ENCODE peak calls at places on chromosomes 6 and 20, in eight cellular contexts. M is amygdala; Q is HuH-7; Y is non-pigmented ciliary epithelial cell; N is dorsolateral prefrontal cortex; A is stimulated activated CD4-positive, alpha-beta T cell treated with anti-CD3 and anti-CD28 coated beads, Interleukin-1b, Interleukin-23, amount 100 ng/mL, for 24 hours; R is fibroblast of lung; P is effector CD4-positive, alpha-beta T cell. H is an unnamed sample.

GRCh38 chr20:47727170-47727880 is 58.0 kb downstream of the SULF2 start:
- DNase-seq in M (peak), Q (no peak), Y (no peak), N (peak), A (no peak), R (no peak), P (peak), H (no peak)

GRCh38 chr20:51447097-51447764 is 95.3 kb downstream of the NFATC2 start:
- DNase-seq in M (no peak), Q (no peak), Y (peak), N (peak), A (no peak), R (peak), P (no peak), H (peak)

GRCh38 chr20:41029150-41029872 is 689 bp downstream of the TOP1 start:
- DNase-seq in M (peak), Q (no peak), Y (no peak), N (no peak), A (no peak), R (no peak), P (peak), H (no peak)

GRCh38 chr6:75934643-75935472 is 137.6 kb downstream of the IMPG1 start:
- DNase-seq in M (peak), Q (peak), Y (peak), N (peak), A (peak), R (peak), P (no peak), H (peak)

GRCh38 chr20:47400685-47401084 is 44.2 kb upstream of the ZMYND8 start:
- DNase-seq in M (no peak), Q (no peak), Y (no peak), N (no peak), A (no peak), R (no peak), P (no peak), H (no peak)

GRCh38 chr20:58112017-58112781 is 116.3 kb downstream of the ANKRD60 start:
- DNase-seq in M (no peak), Q (no peak), Y (no peak), N (no peak), A (no peak), R (peak), P (no peak), H (peak)

GRCh38 chr6:23179994-23180393 is 610.6 kb downstream of the HDGFL1 start:
- DNase-seq in M (no peak), Q (no peak), Y (no peak), N (no peak), A (no peak), R (no peak), P (no peak), H (no peak)

GRCh38 chr6:47016236-47016635 is 25.9 kb downstream of the ADGRF1 start:
- DNase-seq in M (no peak), Q (no peak), Y (no peak), N (no peak), A (no peak), R (no peak), P (no peak), H (no peak)

GRCh38 chr6:46381579-46381978 is 109.7 kb downstream of the RCAN2 start:
- DNase-seq in M (no peak), Q (no peak), Y (no peak), N (no peak), A (no peak), R (no peak), P (no peak), H (no peak)

H was measured in foreskin fibroblast.